ENCODE peak calls at places on chromosomes 7 and 10, in four cellular contexts. A, B, E and X are unnamed samples.

GRCh38 chr10:31599626-31600504 is 280.8 kb downstream of the ZEB1 start:
- DNase-seq in B (no peak), E (no peak), A (no peak), X (no peak)

GRCh38 chr10:3468919-3469638 is 296.5 kb upstream of the PITRM1 start:
- DNase-seq in B (peak; percentile 97), A (peak; percentile 66), E (no peak), X (peak; percentile 74)

GRCh38 chr10:15333909-15334649 is 37.0 kb downstream of the FAM171A1 start:
- DNase-seq in A (no peak), B (peak; percentile 62), E (peak; percentile 96), X (no peak)

GRCh38 chr10:117543999-117544728 is 1.6 kb downstream of the EMX2 start:
- DNase-seq in E (no peak), B (no peak), A (no peak), X (no peak)

GRCh38 chr7:124713086-124713485 is 52.5 kb downstream of the GPR37 start:
- DNase-seq in A (no peak), E (no peak), B (peak; percentile 18), X (no peak)

GRCh38 chr10:98316661-98317060 is 48.7 kb upstream of the LOXL4 start:
- DNase-seq in A (no peak), B (peak; percentile 61), E (no peak), X (no peak)

GRCh38 chr7:92057375-92057774 is 76.9 kb downstream of the CYP51A1 start:
- DNase-seq in B (no peak), E (no peak), A (no peak), X (peak; percentile 54)

GRCh38 chr10:119007211-119007574 is 22.3 kb upstream of the NANOS1 start:
- DNase-seq in A (no peak), B (no peak), E (no peak), X (no peak)

GRCh38 chr7:104136981-104137380 is 70.8 kb downstream of the ORC5 start:
- DNase-seq in E (no peak), B (no peak), A (no peak), X (no peak)

GRCh38 chr10:49768731-49769130 is 6.6 kb upstream of the OGDHL start:
- DNase-seq in B (no peak), E (no peak), A (no peak), X (no peak)

GRCh38 chr10:91924212-91925021 is 847 bp downstream of the BTAF1 start:
- DNase-seq in B (peak; percentile 14), E (no peak), A (no peak), X (no peak)

GRCh38 chr7:98892609-98893008 is 14.3 kb downstream of the TRRAP start:
- DNase-seq in E (no peak), B (no peak), A (no peak), X (no peak)

DNA sequence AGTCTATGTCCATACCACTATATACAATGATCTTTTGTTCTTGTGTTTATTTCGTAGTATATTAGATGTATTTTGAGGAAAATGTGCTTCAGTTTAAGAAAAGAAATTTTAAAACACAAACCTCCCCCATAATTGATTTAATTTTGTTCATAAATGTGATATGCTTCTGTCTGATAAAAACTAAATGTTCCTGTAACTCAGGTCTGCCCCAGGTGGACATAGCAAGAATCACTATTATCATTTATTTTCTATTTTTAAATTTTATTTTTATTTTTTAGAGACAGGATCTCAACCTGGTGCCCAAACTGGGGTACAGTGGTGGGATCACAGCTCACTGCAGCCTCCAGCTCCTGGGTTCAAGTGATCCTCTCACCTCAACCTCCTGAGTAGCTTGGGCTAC is 43.2 kb downstream of the BEND7 start:
- DNase-seq in B (no peak), E (no peak), A (no peak), X (peak; percentile 46)
- TF ChIP-seq CTCF in B (peak; percentile 10), E (no peak), A (no peak), X (no peak)

GRCh38 chr10:29105516-29106215 is 183.2 kb upstream of the LYZL1 start:
- DNase-seq in B (peak; percentile 92), E (peak; percentile 4), A (no peak), X (peak; percentile 57)
- H3K27ac ChIP-seq in B (no peak overlapping the region), E (no peak overlapping the region), A (no peak overlapping the region), X (no peak overlapping the region)

GRCh38 chr10:124791378-124792348 is at the start of gene EEF1AKMT2:
- DNase-seq in B (peak; percentile 84), A (peak; percentile 75), E (peak; percentile 79), X (peak; percentile 94)
- TF ChIP-seq CTCF in B (peak; percentile 7), A (no peak), E (peak; percentile 66), X (peak; percentile 18)

GRCh38 chr10:70162157-70162891 is 8.0 kb downstream of the SAR1A start:
- DNase-seq in B (no peak), E (no peak), A (no peak), X (no peak)
- H3K27ac ChIP-seq in B (no peak overlapping the region), E (no peak overlapping the region), A (no peak overlapping the region), X (peak overlapping the region; percentile 55)

DNA sequence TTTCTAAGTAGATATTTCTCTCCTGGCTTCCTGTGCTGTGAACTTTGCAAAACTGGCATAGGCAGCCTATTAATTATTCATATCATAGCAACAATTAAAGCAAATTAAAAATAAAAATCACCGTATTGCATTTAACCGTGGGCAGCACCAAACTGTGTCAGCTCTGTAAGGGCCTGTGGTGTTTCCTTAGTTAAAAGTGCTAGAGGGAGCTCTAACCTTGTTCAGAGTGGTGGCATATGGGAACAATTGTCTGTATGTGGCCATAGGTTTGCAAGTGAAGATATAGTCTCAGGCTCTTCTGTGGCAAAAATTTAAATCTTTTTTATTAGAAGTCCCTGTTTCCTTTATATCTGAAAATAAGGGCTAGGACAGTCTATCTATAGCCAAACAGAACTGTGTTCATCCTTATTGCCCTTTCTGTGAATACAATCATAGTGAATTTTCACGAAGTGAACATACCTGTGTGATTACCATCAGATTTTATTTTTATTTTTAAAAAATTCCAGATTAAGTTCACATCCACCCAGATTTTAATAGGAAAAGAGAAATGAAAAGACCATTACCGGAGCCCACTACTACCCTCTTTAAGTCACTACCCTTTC is 92.6 kb downstream of the POLL start:
- DNase-seq in E (peak; percentile 36), A (no peak), B (no peak), X (peak; percentile 22)
- TF ChIP-seq CTCF in E (peak; percentile 70), A (no peak), B (no peak), X (peak; percentile 22)

GRCh38 chr7:130993671-130994365 is 259.8 kb upstream of the KLF14 start:
- DNase-seq in A (no peak), B (no peak), E (no peak), X (no peak)

GRCh38 chr7:130989006-130989795 is 255.2 kb upstream of the KLF14 start:
- DNase-seq in A (no peak), E (no peak), B (no peak), X (no peak)

GRCh38 chr7:130987092-130987491 is 253.1 kb upstream of the KLF14 start:
- DNase-seq in A (no peak), B (peak; percentile 48), E (peak; percentile 37), X (no peak)

GRCh38 chr7:130988443-130988842 is 254.4 kb upstream of the KLF14 start:
- DNase-seq in A (no peak), E (no peak), B (peak; percentile 41), X (no peak)

DNA sequence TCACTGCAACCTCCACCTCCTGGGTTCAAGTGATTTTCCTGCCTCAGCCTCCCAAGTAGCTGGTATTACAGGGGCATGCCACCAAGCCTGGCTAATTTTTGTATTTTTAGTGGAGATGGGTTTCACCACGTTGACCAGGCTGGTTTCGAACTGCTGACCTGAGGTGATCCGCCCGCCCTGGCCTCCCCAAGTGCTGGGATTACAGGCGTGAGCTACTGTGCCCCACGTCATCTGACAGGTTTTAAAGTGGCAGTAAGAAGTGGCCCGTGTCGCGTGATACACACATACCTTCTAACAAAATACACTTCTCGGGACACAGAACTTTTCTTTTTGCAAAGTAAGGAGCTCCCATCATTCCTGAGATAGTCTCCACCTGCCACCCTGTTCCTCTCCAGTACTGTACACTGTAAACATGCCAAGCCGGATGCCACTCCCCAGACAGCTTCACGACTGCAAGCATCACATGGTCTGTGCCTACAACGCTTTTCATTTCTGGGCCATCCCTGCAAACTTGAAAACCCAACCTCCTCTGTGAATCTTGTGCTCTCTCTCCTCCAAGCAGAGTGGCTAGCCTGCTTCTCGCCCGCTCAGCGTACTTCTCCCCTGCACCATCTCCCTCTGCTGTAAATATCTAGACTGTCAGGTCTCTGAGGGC is 256.3 kb upstream of the KLF14 start:
- DNase-seq in E (no peak), A (peak; percentile 81), B (no peak), X (no peak)
- H3K27ac ChIP-seq in E (no peak overlapping the region), A (no peak overlapping the region), B (no peak overlapping the region), X (no peak overlapping the region)

GRCh38 chr7:29881724-29882123 is 75.4 kb downstream of the WIPF3 start:
- DNase-seq in E (no peak), B (no peak), A (no peak), X (no peak)
- TF ChIP-seq CTCF in E (no peak), B (no peak), A (no peak), X (no peak)

GRCh38 chr10:95286707-95287106 is 4.1 kb downstream of the PDLIM1 start:
- DNase-seq in A (no peak), E (no peak), B (no peak), X (no peak)
- H3K27ac ChIP-seq in A (peak overlapping the region; percentile 80), E (no peak overlapping the region), B (no peak overlapping the region), X (no peak overlapping the region)